ENCODE peak calls at places on chromosomes 3 and 15, in eight cellular contexts. E, V, Q, F, R, B, Y and S are unnamed samples.

GRCh38 chr15:40398413-40398873 is 7.2 kb upstream of the IVD start:
- DNase-seq in E (no peak), V (no peak), Q (no peak), F (no peak), R (no peak), B (peak), Y (peak), S (peak)

GRCh38 chr3:112357888-112358287 is 24.9 kb downstream of the CD200 start:
- DNase-seq in E (no peak), V (peak), Q (peak), F (no peak), R (no peak), B (no peak), Y (no peak), S (no peak)

GRCh38 chr3:39808467-39809180 is 785 bp upstream of the MYRIP start:
- DNase-seq in E (peak), V (no peak), Q (peak), F (peak), R (no peak), B (no peak), Y (no peak), S (no peak)

GRCh38 chr3:73621388-73621787 is 3.4 kb downstream of the PDZRN3 start:
- DNase-seq in E (no peak), V (no peak), Q (no peak), F (no peak), R (no peak), B (no peak), Y (no peak), S (no peak)

GRCh38 chr15:96353931-96354730 is 23.6 kb downstream of the NR2F2 start:
- DNase-seq in E (peak), V (no peak), Q (no peak), F (peak), R (no peak), B (no peak), Y (no peak), S (no peak)

GRCh38 chr3:40725026-40725425 is 200.3 kb downstream of the ZNF621 start:
- DNase-seq in E (no peak), V (no peak), Q (no peak), F (no peak), R (no peak), B (peak), Y (no peak), S (no peak)

GRCh38 chr15:70519616-70520015 is 243.7 kb downstream of the UACA start:
- DNase-seq in E (no peak), V (no peak), Q (no peak), F (no peak), R (no peak), B (no peak), Y (no peak), S (no peak)

GRCh38 chr3:34020761-34021635 is 222.6 kb downstream of the PDCD6IP start:
- DNase-seq in E (no peak), V (no peak), Q (no peak), F (no peak), R (no peak), B (no peak), Y (peak), S (peak)

GRCh38 chr15:39948817-39949216 is 14.9 kb downstream of the EIF2AK4 start:
- DNase-seq in E (no peak), V (no peak), Q (no peak), F (no peak), R (no peak), B (no peak), Y (no peak), S (no peak)

GRCh38 chr15:28985691-28986090 is 99.9 kb downstream of the APBA2 start:
- DNase-seq in E (no peak), V (no peak), Q (no peak), F (no peak), R (no peak), B (no peak), Y (no peak), S (no peak)

GRCh38 chr15:98515186-98515585 is 133.2 kb upstream of the IGF1R start:
- DNase-seq in E (no peak), V (no peak), Q (no peak), F (no peak), R (no peak), B (no peak), Y (no peak), S (no peak)

GRCh38 chr15:22945071-22945470 is 35.1 kb downstream of the CYFIP1 start:
- DNase-seq in E (no peak), V (no peak), Q (no peak), F (no peak), R (no peak), B (no peak), Y (no peak), S (no peak)

GRCh38 chr3:149536429-149536828 is 61.9 kb downstream of the TM4SF4 start:
- DNase-seq in E (peak), V (no peak), Q (peak), F (peak), R (no peak), B (no peak), Y (no peak), S (no peak)